ENCODE peak calls at places on chromosomes 6 and 20, in four cellular contexts. P is glomerular endothelial cell; Y is effector memory CD8-positive, alpha-beta T cell; J is neural crest cell. V is an unnamed sample.

GRCh38 chr20:49280463-49281058 is 2.7 kb upstream of the ZNFX1 start:
- DNase-seq in P (no peak), Y (no peak), J (no peak), V (no peak)

GRCh38 chr20:4151991-4152695 is 136.8 kb upstream of the RNF24 start:
- DNase-seq in P (no peak), Y (no peak), J (no peak), V (no peak)

GRCh38 chr6:150279533-150279932 is 89.3 kb upstream of the IYD start:
- DNase-seq in P (no peak), Y (no peak), J (no peak), V (no peak)

GRCh38 chr20:37777556-37777955 is 83.7 kb downstream of the CTNNBL1 start:
- DNase-seq in P (no peak), Y (no peak), J (no peak), V (no peak)

GRCh38 chr6:46849361-46849690 is 56.1 kb downstream of the MEP1A start:
- DNase-seq in P (no peak), Y (no peak), J (no peak), V (no peak)

GRCh38 chr6:9388596-9388995 is 953.3 kb upstream of the SLC35B3 start:
- DNase-seq in P (no peak), Y (no peak), J (no peak), V (no peak)

GRCh38 chr6:4516206-4516605 is 260.0 kb upstream of the CDYL start:
- DNase-seq in P (no peak), Y (no peak), J (no peak), V (no peak)

GRCh38 chr20:38231786-38232130 is 28.8 kb downstream of the KIAA1755 start:
- DNase-seq in P (no peak), Y (no peak), J (no peak), V (no peak)

GRCh38 chr6:143196525-143197225 is 136.0 kb downstream of the AIG1 start:
- DNase-seq in P (no peak), Y (no peak), J (no peak), V (no peak)

GRCh38 chr20:52529856-52530255 is 338.3 kb upstream of the ZFP64 start:
- DNase-seq in P (no peak), Y (no peak), J (no peak), V (no peak)

GRCh38 chr6:168118935-168119334 is 39.9 kb upstream of the FRMD1 start:
- DNase-seq in P (no peak), Y (no peak), J (no peak), V (no peak)

GRCh38 chr6:43984442-43985321 is 142.6 kb downstream of the MRPL14 start:
- DNase-seq in P (no peak), Y (no peak), J (no peak), V (no peak)

GRCh38 chr6:35972471-35972985 is 51.6 kb upstream of the SRPK1 start:
- DNase-seq in P (no peak), Y (no peak), J (peak), V (no peak)

GRCh38 chr6:131631625-131632284 is 3.7 kb upstream of the MED23 start:
- DNase-seq in P (no peak), Y (no peak), J (no peak), V (no peak)

GRCh38 chr6:13425971-13426931 is 61.1 kb downstream of the GFOD1 start:
- DNase-seq in P (no peak), Y (no peak), J (no peak), V (no peak)

GRCh38 chr6:13431861-13432465 is 55.4 kb downstream of the GFOD1 start:
- DNase-seq in P (no peak), Y (no peak), J (no peak), V (no peak)

GRCh38 chr20:20552076-20552475 is 160.4 kb downstream of the RALGAPA2 start:
- DNase-seq in P (no peak), Y (no peak), J (no peak), V (no peak)

GRCh38 chr6:37704923-37705238 is 7.2 kb upstream of the MDGA1 start:
- DNase-seq in P (no peak), Y (no peak), J (no peak), V (no peak)

GRCh38 chr6:100685747-100686146 is 195.4 kb downstream of the ASCC3 start:
- DNase-seq in P (no peak), Y (no peak), J (no peak), V (no peak)

GRCh38 chr20:33169176-33169794 is 1.3 kb downstream of the BPIFA2 start:
- DNase-seq in P (no peak), Y (no peak), J (peak), V (no peak)

GRCh38 chr6:1598886-1599285 is 10.8 kb upstream of the FOXC1 start:
- DNase-seq in P (no peak), Y (no peak), J (no peak), V (no peak)

GRCh38 chr6:90375681-90376439 is 79.2 kb upstream of the BACH2 start:
- DNase-seq in P (no peak), Y (no peak), J (no peak), V (no peak)

GRCh38 chr20:57795347-57795697 is 85.5 kb upstream of the PMEPA1 start:
- DNase-seq in P (no peak), Y (no peak), J (no peak), V (no peak)

GRCh38 chr6:155628315-155628714 is 172.7 kb upstream of the NOX3 start:
- DNase-seq in P (no peak), Y (no peak), J (no peak), V (no peak)

GRCh38 chr20:19463597-19463996 is 251.2 kb downstream of the SLC24A3 start:
- DNase-seq in P (no peak), Y (no peak), J (no peak), V (no peak)